ENCODE peak calls at places on chromosomes 13 and 19, in eight cellular contexts. J is activated naive CD4-positive, alpha-beta T cell treated with anti-CD3 and anti-CD28 coated beads for 36 hours; O is psoas muscle; I is natural killer cell treated with Interleukin-12 subunit alpha and Interleukin-12 subunit beta and Interleukin-15 and Interleukin-18, amount 100 ng/mL, for 72 hours; H is WERI-Rb-1; E is CD8-positive, alpha-beta memory T cell; L is caudate nucleus; M is NCI-H510A treated with DMSO at 0.1 percent for 48 hours. Y is an unnamed sample.

GRCh38 chr13:99314640-99315176 is 7.5 kb upstream of the GPR183 start:
- DNase-seq in J (peak; percentile 92), O (no peak), I (no peak), H (no peak), E (peak; percentile 78), L (no peak), M (peak; percentile 9), Y (no peak)

GRCh38 chr19:1286859-1287621 is 1.4 kb downstream of the EFNA2 start:
- DNase-seq in J (no peak), O (no peak), I (no peak), H (no peak), E (no peak), L (no peak), M (no peak), Y (no peak)

GRCh38 chr13:111395511-111396393 is 75.3 kb downstream of the TEX29 start:
- DNase-seq in J (no peak), O (no peak), I (no peak), H (no peak), E (no peak), L (no peak), M (no peak), Y (no peak)

GRCh38 chr19:44430956-44431355 is 17.3 kb downstream of the ZNF229 start:
- DNase-seq in J (no peak), O (no peak), I (no peak), H (no peak), E (no peak), L (no peak), M (no peak), Y (no peak)

GRCh38 chr13:112326821-112327370 is 49.3 kb upstream of the SPACA7 start:
- DNase-seq in J (no peak), O (no peak), I (no peak), H (no peak), E (no peak), L (no peak), M (no peak), Y (no peak)

GRCh38 chr19:16654151-16654550 is 5.8 kb downstream of the SMIM7 start:
- DNase-seq in J (no peak), O (no peak), I (no peak), H (no peak), E (no peak), L (no peak), M (no peak), Y (peak; percentile 62)

GRCh38 chr13:81658598-81659370 is 1317.9 kb upstream of the SPRY2 start:
- DNase-seq in J (no peak), O (no peak), I (no peak), H (no peak), E (no peak), L (no peak), M (no peak), Y (peak; percentile 19)

GRCh38 chr13:106104281-106104901 is 431.1 kb downstream of the EFNB2 start:
- DNase-seq in J (no peak), O (no peak), I (no peak), H (no peak), E (no peak), L (no peak), M (no peak), Y (no peak)

GRCh38 chr13:30907167-30907761 is 1.2 kb downstream of the MEDAG start:
- DNase-seq in J (no peak), O (no peak), I (no peak), H (no peak), E (no peak), L (no peak), M (no peak), Y (no peak)

GRCh38 chr19:41563847-41564514 is 12.0 kb upstream of the CEACAM21 start:
- DNase-seq in J (peak; percentile 80), O (no peak), I (no peak), H (no peak), E (peak; percentile 56), L (no peak), M (no peak), Y (no peak)

GRCh38 chr19:44614313-44614712 is 950 bp downstream of the IGSF23 start:
- DNase-seq in J (no peak), O (no peak), I (no peak), H (no peak), E (no peak), L (no peak), M (no peak), Y (no peak)

GRCh38 chr13:43963726-43964125 is 84.0 kb downstream of the LACC1 start:
- DNase-seq in J (peak; percentile 6), O (no peak), I (no peak), H (no peak), E (no peak), L (no peak), M (no peak), Y (peak; percentile 41)

GRCh38 chr19:7397687-7398086 is 49.0 kb downstream of the ARHGEF18 start:
- DNase-seq in J (no peak), O (no peak), I (no peak), H (no peak), E (no peak), L (no peak), M (no peak), Y (no peak)

GRCh38 chr19:33559996-33560395 is 38.4 kb upstream of the PEPD start:
- DNase-seq in J (no peak), O (no peak), I (no peak), H (no peak), E (no peak), L (no peak), M (no peak), Y (no peak)

GRCh38 chr19:50500753-50501151 is 10.2 kb downstream of the JOSD2 start:
- DNase-seq in J (no peak), O (peak; percentile 82), I (no peak), H (peak; percentile 72), E (no peak), L (no peak), M (no peak), Y (no peak)

GRCh38 chr19:55080121-55080914 is 4.6 kb downstream of the EPS8L1 start:
- DNase-seq in J (peak; percentile 78), O (peak; percentile 60), I (peak; percentile 86), H (peak; percentile 90), E (peak; percentile 52), L (no peak), M (no peak), Y (peak; percentile 88)

GRCh38 chr19:10690351-10690781 is 10.9 kb upstream of the QTRT1 start:
- DNase-seq in J (no peak), O (no peak), I (no peak), H (no peak), E (no peak), L (no peak), M (no peak), Y (peak; percentile 25)

GRCh38 chr13:41179593-41180250 is 14.6 kb downstream of the KBTBD7 start:
- DNase-seq in J (peak; percentile 7), O (no peak), I (no peak), H (no peak), E (no peak), L (no peak), M (no peak), Y (no peak)

GRCh38 chr19:50461066-50461875 is 15.0 kb upstream of the EMC10 start:
- DNase-seq in J (peak; percentile 78), O (peak; percentile 50), I (peak; percentile 75), H (peak; percentile 73), E (peak; percentile 28), L (no peak), M (peak; percentile 49), Y (peak; percentile 93)

GRCh38 chr19:54439174-54439851 is 9.7 kb upstream of the LENG8 start:
- DNase-seq in J (peak; percentile 53), O (no peak), I (no peak), H (peak; percentile 69), E (no peak), L (no peak), M (peak; percentile 15), Y (peak; percentile 78)

GRCh38 chr13:38670627-38671026 is 16.2 kb upstream of the FREM2 start:
- DNase-seq in J (no peak), O (no peak), I (no peak), H (no peak), E (no peak), L (no peak), M (no peak), Y (no peak)

GRCh38 chr13:44404261-44405139 is 30.9 kb downstream of the SERP2 start:
- DNase-seq in J (no peak), O (no peak), I (no peak), H (no peak), E (no peak), L (no peak), M (peak; percentile 3), Y (peak; percentile 47)

GRCh38 chr19:461664-462551 is 1.1 kb upstream of the SHC2 start:
- DNase-seq in J (peak; percentile 17), O (no peak), I (no peak), H (peak; percentile 91), E (no peak), L (no peak), M (peak; percentile 47), Y (peak; percentile 90)

GRCh38 chr19:38900816-38901215 is 1.0 kb downstream of the NFKBIB start:
- DNase-seq in J (no peak), O (no peak), I (no peak), H (no peak), E (no peak), L (no peak), M (peak; percentile 14), Y (no peak)

GRCh38 chr19:51246153-51246552 is 4.7 kb upstream of the SIGLECL1 start:
- DNase-seq in J (no peak), O (no peak), I (no peak), H (no peak), E (no peak), L (no peak), M (no peak), Y (no peak)

GRCh38 chr13:46170268-46170667 is 11.7 kb downstream of the LCP1 start:
- DNase-seq in J (no peak), O (no peak), I (no peak), H (no peak), E (no peak), L (no peak), M (no peak), Y (peak; percentile 19)

GRCh38 chr19:39032164-39032918 is at the start of gene FBXO27:
- DNase-seq in J (no peak), O (peak; percentile 22), I (peak; percentile 10), H (peak; percentile 55), E (no peak), L (no peak), M (peak; percentile 71), Y (peak; percentile 81)

GRCh38 chr19:23800281-23800680 is 41.6 kb upstream of the ZNF681 start:
- DNase-seq in J (peak; percentile 18), O (no peak), I (no peak), H (no peak), E (no peak), L (no peak), M (no peak), Y (no peak)

GRCh38 chr19:35557539-35558399 is 5.7 kb downstream of the ATP4A start:
- DNase-seq in J (peak; percentile 56), O (peak; percentile 68), I (peak; percentile 71), H (peak; percentile 93), E (peak; percentile 21), L (no peak), M (no peak), Y (peak; percentile 95)

GRCh38 chr13:51637852-51638496 is 53.7 kb downstream of the WDFY2 start:
- DNase-seq in J (no peak), O (no peak), I (no peak), H (no peak), E (no peak), L (no peak), M (no peak), Y (no peak)

GRCh38 chr13:45595968-45596367 is 19.6 kb downstream of the ERICH6B start:
- DNase-seq in J (no peak), O (no peak), I (no peak), H (no peak), E (no peak), L (no peak), M (no peak), Y (peak; percentile 56)

GRCh38 chr13:74218291-74218690 is 84.1 kb upstream of the KLF12 start:
- DNase-seq in J (peak; percentile 18), O (no peak), I (no peak), H (no peak), E (no peak), L (no peak), M (no peak), Y (no peak)

GRCh38 chr19:51458051-51458645 is at the start of gene SIGLEC8:
- DNase-seq in J (no peak), O (no peak), I (peak; percentile 52), H (no peak), E (no peak), L (no peak), M (no peak), Y (no peak)

GRCh38 chr13:27450921-27451461 is 627 bp upstream of the MTIF3 start:
- DNase-seq in J (peak; percentile 28), O (peak; percentile 38), I (no peak), H (peak; percentile 50), E (no peak), L (no peak), M (peak; percentile 45), Y (peak; percentile 46)

Y was measured in iPS-NIHi11.